ENCODE peak calls at places on chromosomes 6 and 20, in nine cellular contexts. E, O, Y, W, L, K, S, G and C are unnamed samples.

GRCh38 chr6:169171951-169172350 is 81.7 kb downstream of the THBS2 start:
- DNase-seq in O (no peak), S (no peak), W (peak; percentile 55), G (no peak), Y (peak; percentile 75), L (no peak), K (no peak), E (no peak), C (no peak)

GRCh38 chr20:17619351-17620093 is 49.6 kb downstream of the DSTN start:
- DNase-seq in G (no peak), W (no peak), O (no peak), Y (no peak), K (no peak), E (no peak), L (no peak), S (peak; percentile 14), C (peak; percentile 13)

GRCh38 chr6:135869857-135870256 is 18.4 kb downstream of the PDE7B start:
- DNase-seq in K (no peak), W (no peak), Y (no peak), E (no peak), O (no peak), L (no peak), G (no peak), S (no peak), C (no peak)

GRCh38 chr20:23141016-23141415 is 54.9 kb upstream of the CD93 start:
- DNase-seq in E (no peak), Y (no peak), S (no peak), L (no peak), O (no peak), G (no peak), K (no peak), W (no peak), C (peak; percentile 14)

GRCh38 chr6:24329022-24329421 is 28.8 kb downstream of the DCDC2 start:
- DNase-seq in K (no peak), E (no peak), S (no peak), G (no peak), O (no peak), Y (no peak), L (no peak), W (no peak), C (no peak)

GRCh38 chr6:142361345-142361744 is 59.5 kb downstream of the ADGRG6 start:
- DNase-seq in L (no peak), S (no peak), E (no peak), G (no peak), K (no peak), W (no peak), O (no peak), Y (no peak), C (no peak)

GRCh38 chr6:81700414-81700813 is 52.1 kb downstream of the TENT5A start:
- DNase-seq in O (no peak), Y (no peak), L (no peak), S (no peak), K (no peak), G (no peak), W (no peak), E (no peak), C (no peak)

GRCh38 chr20:10591956-10592521 is 81.8 kb downstream of the JAG1 start:
- DNase-seq in S (no peak), Y (no peak), E (no peak), K (no peak), G (no peak), O (no peak), L (no peak), W (peak; percentile 59), C (no peak)

GRCh38 chr6:75204959-75205775 is 686 bp downstream of the COL12A1 start:
- DNase-seq in E (peak; percentile 22), Y (peak; percentile 70), W (peak; percentile 79), L (peak; percentile 22), S (peak; percentile 21), O (peak; percentile 49), G (no peak), K (peak; percentile 27), C (no peak)

GRCh38 chr20:40293740-40294139 is 395.3 kb downstream of the MAFB start:
- DNase-seq in O (peak; percentile 60), S (no peak), G (no peak), K (no peak), E (no peak), L (no peak), Y (no peak), W (peak; percentile 8), C (no peak)

DNA sequence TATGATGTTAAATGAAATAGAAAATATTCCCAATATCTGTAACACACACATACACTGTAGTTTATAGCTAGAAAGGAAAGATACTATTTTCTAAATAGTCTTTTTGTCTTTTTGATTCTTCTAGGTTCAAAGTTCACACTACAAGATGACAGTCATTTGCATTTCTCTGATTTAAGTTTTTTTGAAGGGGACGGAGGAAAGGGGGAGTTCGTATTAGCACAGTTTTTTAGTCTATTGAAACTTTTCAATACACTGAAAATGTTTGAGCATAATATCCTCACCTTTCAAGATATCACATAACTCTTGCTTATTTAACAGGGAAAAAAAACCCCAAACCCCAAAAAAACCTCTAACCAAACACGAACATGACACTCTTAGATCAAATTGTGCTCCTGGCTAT is 68.1 kb downstream of the BMP2 start:
- DNase-seq in Y (no peak), E (no peak), G (no peak), L (no peak), S (no peak), W (no peak), K (no peak), O (no peak), C (no peak)
- TF ChIP-seq CTCF in Y (no peak), E (no peak), G (no peak), L (no peak), S (no peak), W (no peak), K (no peak), O (no peak), C (no peak)

DNA sequence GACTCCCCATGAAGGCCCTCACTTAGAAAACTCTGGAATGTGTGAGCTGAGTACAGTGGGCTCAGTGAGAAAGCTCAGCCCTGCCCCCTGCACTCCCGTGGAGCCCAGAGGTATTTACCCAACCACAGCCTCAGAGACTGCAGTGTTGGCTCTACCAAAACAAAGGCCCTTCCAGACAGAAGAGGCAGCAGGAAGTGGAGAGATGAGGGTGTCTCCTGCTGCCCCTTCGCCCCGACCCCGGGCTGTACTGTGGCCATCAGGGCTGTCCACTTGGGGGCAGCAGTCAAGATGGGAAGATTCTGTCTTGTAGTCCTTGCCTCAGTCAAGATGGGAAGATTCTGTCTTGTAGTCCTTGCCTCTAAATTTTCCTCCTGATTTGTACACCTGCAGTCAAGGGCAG is 341.3 kb downstream of the TAF4 start:
- DNase-seq in E (no peak), G (no peak), O (no peak), Y (no peak), K (peak; percentile 49), L (peak; percentile 18), W (no peak), S (no peak), C (no peak)
- TF ChIP-seq CTCF in E (no peak), G (no peak), O (no peak), Y (peak; percentile 52), K (peak; percentile 50), L (peak; percentile 25), W (no peak), S (no peak), C (no peak)

GRCh38 chr6:119184008-119184665 is 105.7 kb upstream of the FAM184A start:
- DNase-seq in S (no peak), K (no peak), G (no peak), O (no peak), L (no peak), E (no peak), Y (no peak), W (no peak), C (no peak)
- TF ChIP-seq CTCF in S (no peak), K (no peak), G (no peak), O (no peak), L (no peak), E (no peak), Y (no peak), W (no peak), C (no peak)

DNA sequence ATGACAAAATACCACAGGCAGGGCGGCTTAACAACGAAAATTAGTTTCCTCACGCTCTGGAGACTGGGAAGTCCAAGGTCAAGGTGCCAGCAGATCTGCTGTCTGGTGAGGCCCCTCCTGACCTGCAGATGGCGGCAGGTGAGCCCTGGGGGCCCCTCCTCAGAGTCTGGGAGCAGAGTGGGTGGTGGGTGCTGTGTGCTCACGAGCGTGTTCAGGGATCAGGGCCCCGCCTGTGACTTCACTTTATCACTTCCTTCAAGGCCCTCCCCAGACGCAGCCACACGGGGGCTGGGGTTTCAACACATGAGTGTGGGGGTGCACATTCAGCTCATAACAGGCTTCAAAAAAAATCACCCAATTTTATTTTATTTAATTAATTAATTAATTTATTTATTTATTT is 39.3 kb downstream of the SLC2A4RG start:
- DNase-seq in S (no peak), O (no peak), Y (no peak), W (no peak), E (no peak), K (no peak), G (no peak), L (no peak), C (no peak)
- TF ChIP-seq CTCF in S (no peak), O (no peak), Y (peak; percentile 16), W (no peak), E (no peak), K (no peak), G (no peak), L (no peak), C (no peak)

GRCh38 chr6:129621252-129621651 is 88.7 kb downstream of the ARHGAP18 start:
- DNase-seq in K (peak; percentile 26), W (no peak), O (no peak), S (no peak), G (peak; percentile 47), E (no peak), L (no peak), Y (no peak), C (no peak)
- TF ChIP-seq CTCF in K (peak; percentile 30), W (peak; percentile 18), O (no peak), S (peak; percentile 31), G (peak; percentile 35), E (peak; percentile 49), L (no peak), Y (peak; percentile 76), C (no peak)

DNA sequence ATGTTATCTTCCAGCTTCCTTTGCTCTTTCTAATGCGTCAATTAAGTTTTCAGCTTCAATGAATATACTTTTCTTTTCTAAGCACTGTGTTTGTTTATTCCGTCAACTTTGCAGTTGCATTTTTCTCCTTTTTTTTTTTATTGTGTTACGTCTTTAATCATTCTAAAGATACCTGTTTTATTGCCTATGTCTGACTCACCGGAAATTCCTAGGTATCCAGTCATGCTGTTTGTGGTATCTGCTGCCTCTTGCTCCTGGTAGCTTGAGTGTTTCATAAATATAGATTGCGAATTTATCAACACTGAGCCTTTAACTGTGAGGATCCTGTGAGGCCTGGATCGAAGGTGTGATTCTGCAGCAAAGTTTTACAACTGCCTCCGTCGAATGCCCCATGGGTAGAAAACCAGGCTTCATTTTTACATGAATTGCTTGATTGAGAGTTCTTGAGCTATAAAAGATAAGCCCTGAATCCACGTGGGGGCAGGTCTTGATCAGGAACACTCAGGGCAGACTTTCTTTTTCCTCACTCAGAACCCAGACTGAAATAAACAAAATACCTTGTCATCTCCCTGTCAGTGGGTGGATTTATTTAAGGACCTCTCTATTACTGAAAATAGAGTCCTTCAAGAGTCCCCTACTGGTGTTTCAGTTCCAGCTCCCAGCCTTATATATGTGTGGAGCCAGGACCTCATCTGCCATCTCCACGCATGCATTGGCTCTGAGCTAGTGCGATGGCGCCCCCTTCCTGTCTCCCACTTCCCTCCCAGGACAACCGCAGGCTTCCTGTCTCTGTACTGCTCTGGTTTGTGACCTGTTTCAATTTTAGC is 60.1 kb upstream of the LRRC1 start:
- DNase-seq in S (no peak), E (no peak), O (no peak), W (peak; percentile 67), Y (peak; percentile 90), G (peak; percentile 32), K (peak; percentile 38), L (peak; percentile 56), C (no peak)
- TF ChIP-seq CTCF in S (no peak), E (peak; percentile 53), O (no peak), W (peak; percentile 46), Y (peak; percentile 78), G (peak; percentile 23), K (peak; percentile 22), L (peak; percentile 41), C (no peak)

GRCh38 chr6:68196645-68197044 is 438.4 kb upstream of the ADGRB3 start:
- DNase-seq in G (peak; percentile 61), W (peak; percentile 43), E (no peak), L (no peak), Y (no peak), S (no peak), O (no peak), K (no peak), C (no peak)
- TF ChIP-seq CTCF in G (peak; percentile 53), W (peak; percentile 13), E (peak; percentile 54), L (no peak), Y (peak; percentile 32), S (no peak), O (no peak), K (no peak), C (no peak)